ENCODE peak calls at places on chromosomes 6 and 20, in seven cellular contexts. Z, X, E, A, U, O and D are unnamed samples.

GRCh38 chr20:44467289-44467883 is 8.3 kb upstream of the TTPAL start:
- DNase-seq in Z (no peak), O (peak; percentile 90), A (no peak), X (no peak), E (peak; percentile 60), U (peak; percentile 63), D (no peak)

GRCh38 chr20:824490-824889 is 9.0 kb upstream of the FAM110A start:
- DNase-seq in U (no peak), E (no peak), A (peak; percentile 1), Z (no peak), X (no peak), O (no peak), D (no peak)

GRCh38 chr6:107115695-107116327 is 496 bp upstream of the BEND3 start:
- DNase-seq in U (peak; percentile 63), X (no peak), E (peak; percentile 20), Z (peak; percentile 64), O (peak; percentile 39), A (peak; percentile 51), D (peak; percentile 74)

GRCh38 chr6:109260126-109260525 is 122.1 kb downstream of the CD164 start:
- DNase-seq in E (no peak), X (no peak), Z (no peak), O (peak; percentile 21), A (no peak), U (no peak), D (no peak)

GRCh38 chr6:106963544-106963943 is 11.0 kb downstream of the CD24 start:
- DNase-seq in O (no peak), X (no peak), E (no peak), U (peak; percentile 25), Z (no peak), A (no peak), D (no peak)

GRCh38 chr6:142474446-142475289 is 172.9 kb downstream of the ADGRG6 start:
- DNase-seq in Z (peak; percentile 50), U (peak; percentile 19), E (no peak), A (peak; percentile 31), O (peak; percentile 78), X (no peak), D (peak; percentile 46)

GRCh38 chr20:37501940-37502339 is 19.1 kb upstream of the NNAT start:
- DNase-seq in E (no peak), A (no peak), X (no peak), O (no peak), Z (no peak), U (no peak), D (no peak)

GRCh38 chr20:53735536-53736050 is 142.0 kb upstream of the ZNF217 start:
- DNase-seq in E (no peak), U (peak; percentile 18), A (no peak), O (peak; percentile 93), X (no peak), Z (peak; percentile 37), D (no peak)

GRCh38 chr20:10953437-10953836 is 279.6 kb upstream of the JAG1 start:
- DNase-seq in O (no peak), E (no peak), U (no peak), A (no peak), Z (no peak), X (no peak), D (no peak)

GRCh38 chr20:56691325-56691990 is 62.4 kb downstream of the TFAP2C start:
- DNase-seq in E (no peak), Z (no peak), O (peak; percentile 2), X (no peak), U (no peak), A (no peak), D (no peak)

GRCh38 chr20:48143435-48144081 is 358.3 kb upstream of the SULF2 start:
- DNase-seq in E (no peak), X (no peak), Z (no peak), O (no peak), A (no peak), U (no peak), D (no peak)

GRCh38 chr6:8063762-8064637 is at the start of gene BLOC1S5:
- DNase-seq in U (peak; percentile 97), X (peak; percentile 87), Z (peak; percentile 98), E (peak; percentile 94), O (peak; percentile 98), A (peak; percentile 98), D (peak; percentile 96)
- TF ChIP-seq CTCF in U (no peak), X (no peak), Z (no peak), E (peak; percentile 4), O (no peak), A (no peak), D (no peak)

GRCh38 chr6:38937839-38938613 is 110.6 kb upstream of the GLP1R start:
- DNase-seq in U (no peak), Z (no peak), O (no peak), A (no peak), E (no peak), X (no peak), D (no peak)

GRCh38 chr6:38944655-38945279 is 103.8 kb upstream of the GLP1R start:
- DNase-seq in Z (no peak), O (no peak), X (no peak), U (no peak), E (no peak), A (no peak), D (no peak)

GRCh38 chr6:38938741-38939140 is 109.8 kb upstream of the GLP1R start:
- DNase-seq in O (no peak), U (no peak), X (no peak), E (no peak), A (no peak), Z (no peak), D (no peak)

GRCh38 chr6:38942442-38942841 is 106.1 kb upstream of the GLP1R start:
- DNase-seq in E (no peak), O (no peak), U (no peak), A (no peak), X (no peak), Z (no peak), D (no peak)

GRCh38 chr6:38943964-38944363 is 104.6 kb upstream of the GLP1R start:
- DNase-seq in A (no peak), Z (no peak), X (no peak), O (no peak), E (no peak), U (no peak), D (no peak)
- TF ChIP-seq CTCF in A (no peak), Z (peak; percentile 6), X (no peak), O (no peak), E (no peak), U (no peak), D (no peak)

GRCh38 chr20:33272155-33272873 is 10.7 kb upstream of the BPIFB1 start:
- DNase-seq in E (no peak), Z (no peak), U (no peak), O (no peak), X (no peak), A (no peak), D (no peak)
- TF ChIP-seq CTCF in E (no peak), Z (no peak), U (no peak), O (no peak), X (no peak), A (no peak), D (no peak)

GRCh38 chr6:98769546-98769945 is 64.8 kb upstream of the POU3F2 start:
- DNase-seq in A (no peak), O (peak; percentile 5), U (no peak), E (no peak), Z (peak; percentile 56), X (no peak), D (no peak)
- TF ChIP-seq CTCF in A (no peak), O (no peak), U (no peak), E (no peak), Z (peak; percentile 29), X (no peak), D (peak; percentile 26)

DNA sequence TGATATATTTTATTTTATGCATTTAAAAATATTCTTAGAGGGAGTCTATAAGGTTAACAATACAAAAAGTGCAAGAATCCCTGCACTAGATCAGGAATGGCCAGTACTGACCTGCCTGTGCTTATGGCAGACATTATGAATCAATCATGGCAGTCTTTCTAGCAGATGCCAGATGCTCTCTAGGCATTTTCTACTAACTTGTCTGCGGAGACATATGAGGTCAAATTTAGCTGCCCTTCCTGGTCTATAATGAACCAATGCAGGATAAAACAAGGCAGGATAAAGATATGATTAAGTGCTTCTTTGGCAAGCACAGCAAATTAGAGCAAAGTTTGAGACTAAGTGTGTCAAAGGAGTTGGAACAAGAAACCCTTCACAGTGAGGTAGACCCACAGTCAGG is 46.6 kb upstream of the RNF24 start:
- DNase-seq in Z (no peak), X (no peak), U (no peak), O (peak; percentile 56), A (no peak), E (no peak), D (no peak)
- TF ChIP-seq CTCF in Z (no peak), X (no peak), U (no peak), O (no peak), A (no peak), E (no peak), D (no peak)

GRCh38 chr20:41800040-41800439 is 181.9 kb upstream of the CHD6 start:
- DNase-seq in A (no peak), O (no peak), U (no peak), Z (no peak), X (no peak), E (no peak), D (no peak)

DNA sequence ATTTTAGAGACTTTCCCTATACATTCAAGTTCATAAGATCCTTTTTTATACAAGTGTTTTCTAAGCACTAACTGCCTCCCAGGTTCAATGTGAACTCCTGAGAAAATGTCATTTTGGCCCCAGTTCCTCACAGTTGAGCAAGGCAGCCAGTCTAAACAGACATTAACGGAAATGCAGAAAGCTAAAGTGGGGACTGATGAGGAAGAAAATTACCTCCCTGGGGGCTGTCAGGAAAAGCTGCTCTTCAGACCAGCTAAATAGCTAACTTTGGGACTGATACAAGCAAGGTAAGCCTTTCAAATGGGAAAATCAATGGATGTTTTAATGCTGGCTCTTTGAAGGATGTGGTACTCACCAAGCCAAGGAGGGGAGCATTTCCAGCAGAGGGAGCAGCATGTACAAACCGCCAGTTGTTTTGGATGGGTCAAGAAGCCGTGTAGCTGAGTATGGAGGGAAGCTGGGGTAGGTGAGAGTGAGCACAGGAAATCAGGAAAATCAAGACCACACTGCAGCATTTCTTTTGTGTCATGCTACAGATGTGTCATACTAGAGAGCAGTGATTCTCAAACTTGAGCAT is 180.8 kb upstream of the CHD6 start:
- DNase-seq in E (no peak), U (no peak), X (no peak), A (no peak), Z (no peak), O (no peak), D (no peak)
- TF ChIP-seq CTCF in E (no peak), U (no peak), X (no peak), A (no peak), Z (no peak), O (no peak), D (no peak)